ENCODE peak calls at places on chromosome 10, in ten cellular contexts. O, M, N, K, A, D, B, G, P and R are unnamed samples.

GRCh38 chr10:62733654-62734293 is 70.7 kb upstream of the ADO start:
- DNase-seq in O (no peak), M (no peak), N (no peak), K (no peak), A (no peak), D (no peak), B (no peak), G (no peak), P (no peak), R (no peak)

GRCh38 chr10:104641150-104642000 is at the start of gene SORCS3:
- DNase-seq in O (no peak), M (no peak), N (no peak), K (no peak), A (no peak), D (no peak), B (peak; percentile 70), G (peak; percentile 55), P (no peak), R (peak; percentile 28)

GRCh38 chr10:73906524-73907447 is 4.1 kb upstream of the PLAU start:
- DNase-seq in O (no peak), M (peak; percentile 94), N (peak; percentile 98), K (peak; percentile 98), A (peak; percentile 99), D (no peak), B (peak; percentile 81), G (peak; percentile 45), P (peak; percentile 96), R (peak; percentile 32)

GRCh38 chr10:44369296-44369695 is 15.6 kb downstream of the CXCL12 start:
- DNase-seq in O (no peak), M (no peak), N (peak; percentile 22), K (no peak), A (no peak), D (no peak), B (no peak), G (no peak), P (no peak), R (no peak)

GRCh38 chr10:108346066-108346465 is 1181.6 kb upstream of the SORCS1 start:
- DNase-seq in O (no peak), M (no peak), N (no peak), K (no peak), A (no peak), D (no peak), B (no peak), G (no peak), P (no peak), R (no peak)

GRCh38 chr10:7520496-7521485 is 110.0 kb upstream of the SFMBT2 start:
- DNase-seq in O (no peak), M (no peak), N (no peak), K (no peak), A (no peak), D (no peak), B (peak; percentile 28), G (no peak), P (no peak), R (no peak)

GRCh38 chr10:56911906-56912480 is 550.9 kb upstream of the ZWINT start:
- DNase-seq in O (no peak), M (no peak), N (no peak), K (no peak), A (no peak), D (no peak), B (no peak), G (no peak), P (peak; percentile 23), R (no peak)

GRCh38 chr10:103745264-103746247 is 109.8 kb downstream of the SH3PXD2A start:
- DNase-seq in O (no peak), M (no peak), N (no peak), K (no peak), A (peak; percentile 40), D (no peak), B (no peak), G (no peak), P (no peak), R (no peak)

GRCh38 chr10:89301231-89301630 is 615 bp upstream of the IFIT2 start:
- DNase-seq in O (peak; percentile 64), M (no peak), N (peak; percentile 66), K (no peak), A (peak; percentile 34), D (no peak), B (no peak), G (no peak), P (no peak), R (no peak)
- TF ChIP-seq CTCF in O (no peak), M (no peak), N (no peak), K (no peak), A (no peak), D (no peak), B (no peak), G (no peak), P (no peak), R (no peak)

DNA sequence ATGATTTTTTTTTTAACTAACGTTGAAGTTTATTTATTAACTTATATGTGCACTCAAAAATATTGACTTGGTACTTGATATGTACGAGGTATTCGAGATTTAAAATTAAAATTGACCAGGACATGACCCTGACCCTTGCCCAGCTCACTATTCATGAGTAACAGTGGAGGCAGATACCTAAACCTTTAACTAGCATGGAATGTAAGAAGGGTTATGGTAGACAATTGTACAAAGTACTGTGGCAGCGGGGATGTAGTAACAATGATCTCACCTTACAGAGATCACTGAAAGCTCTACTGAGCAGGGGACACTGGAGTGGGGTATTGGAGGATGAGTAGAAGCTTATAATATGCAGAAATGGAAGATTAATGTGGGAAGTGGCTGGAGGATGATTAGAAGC is 60.8 kb downstream of the ADRA2A start:
- DNase-seq in O (no peak), M (no peak), N (no peak), K (no peak), A (no peak), D (no peak), B (no peak), G (no peak), P (no peak), R (no peak)
- TF ChIP-seq CTCF in O (no peak), M (no peak), N (no peak), K (no peak), A (no peak), D (no peak), B (no peak), G (no peak), P (no peak), R (no peak)

GRCh38 chr10:29191674-29192073 is 97.2 kb upstream of the LYZL1 start:
- DNase-seq in O (no peak), M (no peak), N (no peak), K (no peak), A (no peak), D (no peak), B (no peak), G (no peak), P (no peak), R (no peak)

GRCh38 chr10:29186221-29186620 is 102.6 kb upstream of the LYZL1 start:
- DNase-seq in O (no peak), M (no peak), N (peak; percentile 8), K (no peak), A (no peak), D (no peak), B (no peak), G (no peak), P (no peak), R (no peak)

GRCh38 chr10:29183304-29183918 is 105.5 kb upstream of the LYZL1 start:
- DNase-seq in O (no peak), M (no peak), N (no peak), K (no peak), A (no peak), D (no peak), B (no peak), G (no peak), P (no peak), R (no peak)

GRCh38 chr10:29184601-29185000 is 104.3 kb upstream of the LYZL1 start:
- DNase-seq in O (no peak), M (no peak), N (no peak), K (no peak), A (no peak), D (no peak), B (no peak), G (no peak), P (no peak), R (no peak)

DNA sequence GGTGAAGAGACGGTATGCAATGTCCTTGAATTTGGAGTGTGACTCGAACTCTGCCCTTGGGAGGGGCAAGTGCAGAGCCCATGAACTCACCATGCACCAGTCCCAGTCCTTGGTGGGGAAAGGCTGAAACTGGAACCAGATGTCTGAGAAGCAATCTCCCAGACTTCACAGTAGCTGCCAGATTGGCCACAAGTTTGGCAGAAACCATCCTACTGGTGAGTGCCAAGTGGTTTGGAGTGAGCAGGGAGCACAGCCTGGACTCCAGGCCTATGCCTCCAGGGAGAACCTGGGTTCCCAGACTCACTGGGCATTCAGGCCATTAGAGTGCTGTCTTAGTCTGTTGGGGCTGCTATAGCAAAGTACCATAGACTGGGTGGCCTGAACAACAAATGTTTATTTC is 99.6 kb upstream of the LYZL1 start:
- DNase-seq in O (no peak), M (no peak), N (peak; percentile 90), K (peak; percentile 7), A (no peak), D (no peak), B (no peak), G (no peak), P (no peak), R (no peak)
- TF ChIP-seq CTCF in O (no peak), M (no peak), N (no peak), K (no peak), A (no peak), D (no peak), B (no peak), G (no peak), P (no peak), R (no peak)

GRCh38 chr10:82089327-82089726 is 214.3 kb downstream of the NRG3 start:
- DNase-seq in O (no peak), M (no peak), N (no peak), K (no peak), A (no peak), D (no peak), B (peak; percentile 76), G (no peak), P (no peak), R (peak; percentile 5)
- TF ChIP-seq CTCF in O (no peak), M (no peak), N (no peak), K (no peak), A (no peak), D (no peak), B (peak; percentile 34), G (no peak), P (no peak), R (no peak)